ENCODE peak calls at places on chromosome 2, in eight cellular contexts. B is NCI-H2081; Z is activated T-cell treated with anti-CD3 and anti-CD28 coated beads, Interleukin-2, amount 50 U/mL, for 72 hours; R is H1; K is left colon; S is NCI-H1105; X is astrocyte of the spinal cord; N is renal cortical epithelial cell. P is an unnamed sample.

GRCh38 chr2:128236491-128237035 is 82.1 kb downstream of the HS6ST1 start:
- DNase-seq in B (no peak), Z (no peak), R (no peak), K (no peak), S (no peak), X (peak; percentile 83), N (peak; percentile 16), P (no peak)

GRCh38 chr2:96757477-96757860 is 3.2 kb upstream of the CNNM4 start:
- DNase-seq in B (no peak), Z (no peak), R (no peak), K (no peak), S (no peak), X (no peak), N (no peak), P (no peak)

GRCh38 chr2:10271946-10272345 is 30.8 kb upstream of the HPCAL1 start:
- DNase-seq in B (no peak), Z (no peak), R (no peak), K (peak; percentile 18), S (no peak), X (no peak), N (no peak), P (no peak)

GRCh38 chr2:1812926-1813325 is 68.6 kb upstream of the PXDN start:
- DNase-seq in B (no peak), Z (no peak), R (no peak), K (no peak), S (no peak), X (no peak), N (no peak), P (no peak)

GRCh38 chr2:27583390-27583915 is 611 bp downstream of the ZNF512 start:
- DNase-seq in B (no peak), Z (no peak), R (no peak), K (no peak), S (no peak), X (peak; percentile 19), N (peak; percentile 28), P (no peak)

GRCh38 chr2:133333189-133333588 is 235.1 kb downstream of the NCKAP5 start:
- DNase-seq in B (no peak), Z (no peak), R (no peak), K (no peak), S (no peak), X (peak; percentile 3), N (no peak), P (no peak)

GRCh38 chr2:239804161-239805042 is 220.7 kb downstream of the NDUFA10 start:
- DNase-seq in B (no peak), Z (no peak), R (no peak), K (no peak), S (no peak), X (no peak), N (no peak), P (no peak)

GRCh38 chr2:127634066-127634617 is 11.8 kb upstream of the GPR17 start:
- DNase-seq in B (no peak), Z (no peak), R (no peak), K (no peak), S (no peak), X (no peak), N (no peak), P (peak; percentile 19)

GRCh38 chr2:8577573-8577972 is 104.3 kb upstream of the ID2 start:
- DNase-seq in B (no peak), Z (no peak), R (no peak), K (no peak), S (no peak), X (no peak), N (no peak), P (no peak)

GRCh38 chr2:17593841-17594482 is 53.5 kb downstream of the VSNL1 start:
- DNase-seq in B (no peak), Z (no peak), R (no peak), K (no peak), S (no peak), X (peak; percentile 16), N (no peak), P (no peak)

GRCh38 chr2:108778857-108779256 is 7.7 kb upstream of the CCDC138 start:
- DNase-seq in B (no peak), Z (no peak), R (no peak), K (no peak), S (no peak), X (no peak), N (no peak), P (no peak)

GRCh38 chr2:238915596-238915995 is 67.7 kb downstream of the TWIST2 start:
- DNase-seq in B (no peak), Z (no peak), R (no peak), K (no peak), S (no peak), X (no peak), N (no peak), P (no peak)

GRCh38 chr2:72141032-72141645 is 6.5 kb downstream of the CYP26B1 start:
- DNase-seq in B (no peak), Z (no peak), R (no peak), K (peak; percentile 16), S (no peak), X (no peak), N (no peak), P (no peak)

GRCh38 chr2:135904590-135904989 is 28.3 kb upstream of the MCM6 start:
- DNase-seq in B (no peak), Z (no peak), R (no peak), K (no peak), S (no peak), X (peak; percentile 35), N (peak; percentile 56), P (no peak)

GRCh38 chr2:67997528-67998267 is 65.1 kb downstream of the C1D start:
- DNase-seq in B (no peak), Z (no peak), R (no peak), K (no peak), S (no peak), X (peak; percentile 64), N (peak; percentile 71), P (no peak)

GRCh38 chr2:200408428-200409311 is 101.2 kb downstream of the KCTD18 start:
- DNase-seq in B (no peak), Z (no peak), R (no peak), K (peak; percentile 53), S (no peak), X (peak; percentile 87), N (peak; percentile 97), P (no peak)

GRCh38 chr2:9179572-9180201 is 26.9 kb upstream of the ASAP2 start:
- DNase-seq in B (no peak), Z (no peak), R (no peak), K (peak; percentile 81), S (no peak), X (peak; percentile 88), N (peak; percentile 85), P (no peak)

GRCh38 chr2:235180642-235181041 is 228.8 kb downstream of the SH3BP4 start:
- DNase-seq in B (no peak), Z (no peak), R (no peak), K (no peak), S (no peak), X (no peak), N (no peak), P (no peak)

GRCh38 chr2:216348909-216349308 is 23.4 kb downstream of the MARCHF4 start:
- DNase-seq in B (no peak), Z (peak; percentile 55), R (no peak), K (no peak), S (no peak), X (peak; percentile 69), N (peak; percentile 85), P (no peak)

GRCh38 chr2:200705305-200705985 is 106.3 kb upstream of the BZW1 start:
- DNase-seq in B (no peak), Z (peak; percentile 19), R (peak; percentile 31), K (no peak), S (no peak), X (no peak), N (peak; percentile 11), P (no peak)

GRCh38 chr2:19300961-19301360 is 57.5 kb downstream of the OSR1 start:
- DNase-seq in B (no peak), Z (no peak), R (no peak), K (no peak), S (no peak), X (no peak), N (no peak), P (no peak)

GRCh38 chr2:107529146-107529545 is 297.5 kb upstream of the RGPD4 start:
- DNase-seq in B (peak; percentile 65), Z (no peak), R (no peak), K (no peak), S (peak; percentile 44), X (no peak), N (peak; percentile 48), P (no peak)

GRCh38 chr2:180203972-180204371 is 196.9 kb upstream of the CWC22 start:
- DNase-seq in B (no peak), Z (no peak), R (no peak), K (no peak), S (no peak), X (peak; percentile 17), N (peak; percentile 79), P (peak; percentile 58)

GRCh38 chr2:218806346-218806978 is 24.5 kb downstream of the CYP27A1 start:
- DNase-seq in B (no peak), Z (no peak), R (no peak), K (peak; percentile 61), S (no peak), X (peak; percentile 99), N (peak; percentile 99), P (peak; percentile 78)

GRCh38 chr2:42052702-42053481 is 5.1 kb downstream of the PKDCC start:
- DNase-seq in B (no peak), Z (no peak), R (no peak), K (peak; percentile 71), S (no peak), X (peak; percentile 52), N (peak; percentile 19), P (no peak)

GRCh38 chr2:188382107-188382506 is 90.4 kb downstream of the GULP1 start:
- DNase-seq in B (no peak), Z (no peak), R (no peak), K (no peak), S (no peak), X (peak; percentile 7), N (peak; percentile 57), P (no peak)

GRCh38 chr2:45578056-45578843 is 32.8 kb downstream of the SRBD1 start:
- DNase-seq in B (no peak), Z (no peak), R (no peak), K (no peak), S (no peak), X (peak; percentile 46), N (no peak), P (no peak)

GRCh38 chr2:217880490-217880889 is 122.3 kb downstream of the TNS1 start:
- DNase-seq in B (no peak), Z (no peak), R (no peak), K (no peak), S (no peak), X (no peak), N (no peak), P (no peak)

GRCh38 chr2:97728091-97728596 is 14.8 kb downstream of the ZAP70 start:
- DNase-seq in B (no peak), Z (no peak), R (no peak), K (no peak), S (no peak), X (no peak), N (no peak), P (no peak)

GRCh38 chr2:131035112-131035825 is 58.0 kb downstream of the FAM168B start:
- DNase-seq in B (no peak), Z (no peak), R (no peak), K (no peak), S (no peak), X (no peak), N (no peak), P (no peak)

GRCh38 chr2:86046985-86047384 is 58.7 kb downstream of the POLR1A start:
- DNase-seq in B (no peak), Z (no peak), R (no peak), K (peak; percentile 15), S (no peak), X (no peak), N (no peak), P (no peak)